ENCODE peak calls at places on chromosomes 16 and 17, in eight cellular contexts. B is Karpas-422, Z is mesenchymal stem cell, O is GM23338, Q is PC-3, H is GM23248, J is DND-41, K is neuronal stem cell. F is an unnamed sample.
A peak's percentile ranks its signal among the peaks of the same experiment; 100 is the strongest.

GRCh38 chr16:89598199-89598598 is 15.2 kb upstream of the DPEP1 start:
- DNase-seq in B (peak; percentile 62), Z (peak; percentile 77), O (peak; percentile 48), Q (no peak), H (peak; percentile 79), J (no peak), K (no peak), F (no peak)

GRCh38 chr16:27600386-27600785 is 50.4 kb downstream of the KATNIP start:
- DNase-seq in B (no peak), Z (no peak), O (peak; percentile 51), Q (no peak), H (no peak), J (no peak), K (peak; percentile 29), F (no peak)

GRCh38 chr16:65967376-65967775 is 399.1 kb upstream of the CDH5 start:
- DNase-seq in B (no peak), Z (peak; percentile 12), O (no peak), Q (peak; percentile 63), H (peak; percentile 18), J (no peak), K (no peak), F (no peak)

GRCh38 chr17:12730931-12731521 is 58.3 kb upstream of the ARHGAP44 start:
- DNase-seq in B (no peak), Z (peak; percentile 80), O (peak; percentile 68), Q (peak; percentile 41), H (peak; percentile 84), J (no peak), K (no peak), F (no peak)

GRCh38 chr17:50310455-50311111 is 35.3 kb upstream of the XYLT2 start:
- DNase-seq in B (no peak), Z (no peak), O (no peak), Q (no peak), H (peak; percentile 21), J (no peak), K (no peak), F (no peak)

GRCh38 chr17:17796787-17797061 is 40.1 kb downstream of the SREBF1 start:
- DNase-seq in B (no peak), Z (no peak), O (no peak), Q (no peak), H (no peak), J (no peak), K (no peak), F (no peak)

GRCh38 chr17:58277726-58278595 is 2.8 kb downstream of the MPO start:
- DNase-seq in B (no peak), Z (no peak), O (no peak), Q (no peak), H (no peak), J (no peak), K (no peak), F (no peak)

GRCh38 chr16:66342294-66342900 is 24.1 kb upstream of the CDH5 start:
- DNase-seq in B (peak; percentile 60), Z (peak; percentile 18), O (peak; percentile 79), Q (peak; percentile 30), H (peak; percentile 44), J (peak; percentile 45), K (peak; percentile 43), F (peak; percentile 47)

GRCh38 chr17:61291457-61292311 is 108.0 kb upstream of the TBX2 start:
- DNase-seq in B (no peak), Z (peak; percentile 35), O (no peak), Q (no peak), H (no peak), J (no peak), K (no peak), F (no peak)

GRCh38 chr17:82000803-82001649 is 21.7 kb downstream of the CENPX start:
- DNase-seq in B (no peak), Z (no peak), O (no peak), Q (no peak), H (no peak), J (no peak), K (no peak), F (no peak)

GRCh38 chr16:12775689-12776236 is 27.9 kb downstream of the CPPED1 start:
- DNase-seq in B (no peak), Z (no peak), O (no peak), Q (no peak), H (no peak), J (no peak), K (no peak), F (no peak)

GRCh38 chr17:38605852-38606645 is at the start of gene SRCIN1:
- DNase-seq in B (peak; percentile 74), Z (no peak), O (peak; percentile 73), Q (peak; percentile 57), H (peak; percentile 58), J (peak; percentile 72), K (peak; percentile 72), F (no peak)

GRCh38 chr16:84929421-84930297 is 81.7 kb downstream of the ZDHHC7 start:
- DNase-seq in B (no peak), Z (no peak), O (no peak), Q (no peak), H (peak; percentile 70), J (no peak), K (no peak), F (no peak)

GRCh38 chr17:80036715-80037477 is 454 bp downstream of the CCDC40 start:
- DNase-seq in B (no peak), Z (peak; percentile 75), O (peak; percentile 86), Q (peak; percentile 30), H (peak; percentile 70), J (peak; percentile 35), K (peak; percentile 87), F (peak; percentile 56)

GRCh38 chr17:73625975-73626706 is 18.1 kb downstream of the SDK2 start:
- DNase-seq in B (no peak), Z (no peak), O (no peak), Q (no peak), H (no peak), J (no peak), K (no peak), F (no peak)

GRCh38 chr16:53282975-53283946 is 151.0 kb upstream of the RBL2 start:
- DNase-seq in B (peak; percentile 64), Z (peak; percentile 58), O (peak; percentile 75), Q (peak; percentile 66), H (peak; percentile 74), J (no peak), K (peak; percentile 2), F (peak; percentile 74)

GRCh38 chr16:64445649-64446048 is 676.2 kb downstream of the CDH11 start:
- DNase-seq in B (peak; percentile 62), Z (no peak), O (no peak), Q (no peak), H (no peak), J (no peak), K (no peak), F (no peak)

GRCh38 chr16:3949946-3950342 is 69.4 kb upstream of the CREBBP start:
- DNase-seq in B (no peak), Z (no peak), O (no peak), Q (no peak), H (no peak), J (no peak), K (no peak), F (no peak)
- H3K4me2 ChIP-seq in B (no peak overlapping the region), Z (no peak overlapping the region), O (no peak overlapping the region), Q (peak overlapping the region; percentile 83), H (peak overlapping the region; percentile 64), J (no peak overlapping the region), K (no peak overlapping the region), F (no peak overlapping the region)

GRCh38 chr17:47177261-47177660 is 11.8 kb downstream of the CDC27 start:
- DNase-seq in B (no peak), Z (no peak), O (no peak), Q (no peak), H (no peak), J (no peak), K (no peak), F (no peak)

GRCh38 chr17:47184671-47185070 is 4.4 kb downstream of the CDC27 start:
- DNase-seq in B (no peak), Z (no peak), O (no peak), Q (no peak), H (peak; percentile 67), J (no peak), K (no peak), F (no peak)

GRCh38 chr17:47179141-47179540 is 10.0 kb downstream of the CDC27 start:
- DNase-seq in B (no peak), Z (no peak), O (no peak), Q (no peak), H (no peak), J (no peak), K (no peak), F (no peak)

GRCh38 chr17:47176438-47176837 is 12.7 kb downstream of the CDC27 start:
- DNase-seq in B (no peak), Z (no peak), O (no peak), Q (no peak), H (no peak), J (no peak), K (no peak), F (no peak)

GRCh38 chr17:47180337-47180736 is 8.8 kb downstream of the CDC27 start:
- DNase-seq in B (no peak), Z (no peak), O (no peak), Q (no peak), H (no peak), J (no peak), K (no peak), F (peak; percentile 66)
- H3K4me1 ChIP-seq in B (peaks cover 17% of the 10 kb centered on the region), Z (no peaks in the 10 kb centered on the region), O (peaks cover 32% of the 10 kb centered on the region), Q (peaks cover 6% of the 10 kb centered on the region), H (peaks cover 27% of the 10 kb centered on the region), J (peaks cover 8% of the 10 kb centered on the region), K (no peaks in the 10 kb centered on the region), F (peaks cover 35% of the 10 kb centered on the region)

DNA sequence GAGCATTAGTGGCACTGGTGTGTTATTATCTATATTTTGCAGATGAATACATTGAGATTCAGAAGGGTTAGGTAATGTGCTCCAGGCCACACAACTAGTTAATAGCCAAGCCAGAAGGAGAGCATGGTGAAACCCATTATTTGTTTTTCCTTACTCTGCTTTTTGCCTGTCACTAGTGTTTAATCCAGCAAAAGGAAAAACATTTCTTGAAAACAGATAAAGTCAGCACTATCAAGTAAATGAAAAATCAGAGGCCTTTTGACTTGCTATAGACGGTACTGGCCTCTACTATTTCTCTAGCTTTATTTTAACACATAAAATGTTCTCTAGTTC is 4.8 kb downstream of the PITPNC1 start:
- DNase-seq in B (no peak), Z (no peak), O (no peak), Q (no peak), H (no peak), J (no peak), K (no peak), F (no peak)
- H3K4me2 ChIP-seq in B (no peak overlapping the region), Z (no peak overlapping the region), O (no peak overlapping the region), Q (no peak overlapping the region), H (no peak overlapping the region), J (no peak overlapping the region), K (no peak overlapping the region), F (no peak overlapping the region)

DNA sequence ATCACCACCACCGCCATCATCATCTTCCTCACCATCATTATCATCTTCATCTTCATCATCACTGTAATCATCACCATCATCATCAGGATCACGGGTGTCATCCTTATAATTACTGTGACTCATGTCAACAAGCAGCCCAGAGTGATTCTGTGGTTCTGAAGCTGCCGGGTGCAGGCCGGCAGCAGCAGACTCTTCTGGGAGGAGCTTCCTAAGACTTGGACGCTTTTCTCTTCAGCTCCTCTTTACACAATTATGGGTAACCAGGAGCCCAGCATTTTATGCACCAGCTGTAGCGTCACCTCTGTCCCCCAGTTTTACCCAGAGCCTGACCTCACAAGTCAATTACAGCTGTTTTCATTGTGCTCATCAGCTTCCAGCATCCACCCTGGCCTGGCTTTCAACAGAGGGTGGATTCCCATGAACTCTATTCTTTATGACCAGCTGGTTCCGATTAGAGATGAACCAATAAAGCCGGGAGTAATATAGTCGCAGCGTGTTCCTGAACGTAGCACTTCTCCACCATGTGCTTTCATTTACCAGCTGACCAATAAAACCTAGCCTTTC is 275.8 kb downstream of the FOXL1 start:
- DNase-seq in B (no peak), Z (no peak), O (no peak), Q (no peak), H (peak; percentile 91), J (no peak), K (no peak), F (peak; percentile 63)
- H3K4me1 ChIP-seq in B (no peaks in the 10 kb centered on the region), Z (no peaks in the 10 kb centered on the region), O (no peaks in the 10 kb centered on the region), Q (peaks cover 12% of the 10 kb centered on the region), H (peaks cover 10% of the 10 kb centered on the region), J (no peaks in the 10 kb centered on the region), K (no peaks in the 10 kb centered on the region), F (peaks cover 6% of the 10 kb centered on the region)

F was measured in endothelial cell of umbilical vein.